ENCODE peak calls at places on chromosome 17, in six cellular contexts. U is mucosa of descending colon, K is MM.1S, G is WERI-Rb-1, N is brain microvascular endothelial cell, V is Caco-2. W is an unnamed sample.
A peak's percentile ranks its signal among the peaks of the same experiment; 100 is the strongest.

GRCh38 chr17:9386401-9386800 is 189.2 kb downstream of the STX8 start:
- DNase-seq in U (no peak), K (no peak), G (no peak), N (peak; percentile 41), V (no peak), W (no peak)

GRCh38 chr17:78611636-78612035 is 34.4 kb upstream of the DNAH17 start:
- DNase-seq in U (no peak), K (no peak), G (no peak), N (no peak), V (no peak), W (peak; percentile 18)

GRCh38 chr17:65220732-65221131 is 83.6 kb downstream of the RGS9 start:
- DNase-seq in U (no peak), K (no peak), G (no peak), N (no peak), V (peak; percentile 69), W (peak; percentile 35)

GRCh38 chr17:6986676-6987075 is 9.2 kb upstream of the ALOX12 start:
- DNase-seq in U (no peak), K (no peak), G (no peak), N (no peak), V (no peak), W (no peak)

GRCh38 chr17:78252701-78253635 is 21.5 kb downstream of the TMEM235 start:
- DNase-seq in U (no peak), K (peak; percentile 66), G (peak; percentile 19), N (no peak), V (no peak), W (no peak)

GRCh38 chr17:79818026-79818758 is 21.0 kb downstream of the CBX4 start:
- DNase-seq in U (no peak), K (no peak), G (no peak), N (no peak), V (no peak), W (no peak)

GRCh38 chr17:31425646-31426045 is 34.2 kb downstream of the RAB11FIP4 start:
- DNase-seq in U (no peak), K (no peak), G (peak; percentile 62), N (no peak), V (no peak), W (no peak)

GRCh38 chr17:34151081-34151480 is 104.0 kb upstream of the CCL2 start:
- DNase-seq in U (no peak), K (no peak), G (no peak), N (no peak), V (no peak), W (peak; percentile 25)

GRCh38 chr17:9850151-9850550 is 24.4 kb downstream of the GLP2R start:
- DNase-seq in U (no peak), K (no peak), G (no peak), N (no peak), V (no peak), W (no peak)

GRCh38 chr17:2237521-2237921 is 66.1 kb downstream of the SMG6 start:
- DNase-seq in U (no peak), K (no peak), G (no peak), N (no peak), V (no peak), W (peak; percentile 93)

GRCh38 chr17:19762515-19762961 is 14.4 kb upstream of the ALDH3A1 start:
- DNase-seq in U (peak; percentile 81), K (peak; percentile 51), G (peak; percentile 84), N (peak; percentile 63), V (peak; percentile 71), W (peak; percentile 56)

GRCh38 chr17:49101054-49101534 is 31.5 kb upstream of the B4GALNT2 start:
- DNase-seq in U (no peak), K (no peak), G (no peak), N (peak; percentile 83), V (peak; percentile 62), W (no peak)

GRCh38 chr17:40600486-40601046 is 35.3 kb upstream of the CCR7 start:
- DNase-seq in U (no peak), K (no peak), G (no peak), N (no peak), V (no peak), W (no peak)

GRCh38 chr17:43961954-43962353 is 8.2 kb upstream of the PYY start:
- DNase-seq in U (no peak), K (no peak), G (no peak), N (no peak), V (no peak), W (no peak)

GRCh38 chr17:77215281-77215680 is 74.5 kb downstream of the SEC14L1 start:
- DNase-seq in U (no peak), K (no peak), G (no peak), N (no peak), V (no peak), W (no peak)

GRCh38 chr17:38724337-38724988 is 5.7 kb upstream of the CISD3 start:
- DNase-seq in U (peak; percentile 81), K (no peak), G (no peak), N (no peak), V (no peak), W (no peak)

DNA sequence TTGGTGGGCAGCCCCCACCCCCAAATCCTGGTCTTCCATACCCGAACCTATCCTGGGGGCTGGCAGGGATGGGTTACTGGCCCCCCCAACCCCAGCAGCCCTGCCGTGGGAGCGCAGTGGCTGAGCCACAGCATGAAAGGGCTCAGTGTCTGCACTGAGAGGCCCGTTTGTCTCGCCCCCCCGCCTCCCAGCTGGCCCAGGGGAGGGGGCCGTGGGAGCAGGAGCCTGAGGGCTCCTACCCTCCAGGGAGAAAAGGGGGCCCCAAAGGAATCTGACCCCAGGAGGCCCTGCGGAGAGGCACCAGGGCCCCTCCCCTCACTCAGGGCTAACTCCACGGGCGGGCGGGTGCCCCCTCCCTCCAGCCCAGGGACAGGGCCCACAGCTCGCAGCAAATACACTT is 7.6 kb downstream of the CASKIN2 start:
- DNase-seq in U (no peak), K (no peak), G (no peak), N (no peak), V (no peak), W (no peak)
- TF ChIP-seq CTCF in U (no peak), K (no peak), G (no peak), N (no peak), V (no peak), W (no peak)

GRCh38 chr17:16583781-16584180 is 14.8 kb upstream of the ZNF287 start:
- DNase-seq in U (no peak), K (no peak), G (no peak), N (no peak), V (no peak), W (no peak)
- H3K4me3 ChIP-seq in U (no peak overlapping the region), K (no peak overlapping the region), G (peak overlapping the region; percentile 47), N (no peak overlapping the region), V (no peak overlapping the region), W (no peak overlapping the region)

GRCh38 chr17:70324031-70324430 is 154.7 kb downstream of the KCNJ2 start:
- DNase-seq in U (no peak), K (no peak), G (no peak), N (no peak), V (no peak), W (no peak)
- TF ChIP-seq CTCF in U (no peak), K (no peak), G (no peak), N (no peak), V (no peak), W (no peak)

DNA sequence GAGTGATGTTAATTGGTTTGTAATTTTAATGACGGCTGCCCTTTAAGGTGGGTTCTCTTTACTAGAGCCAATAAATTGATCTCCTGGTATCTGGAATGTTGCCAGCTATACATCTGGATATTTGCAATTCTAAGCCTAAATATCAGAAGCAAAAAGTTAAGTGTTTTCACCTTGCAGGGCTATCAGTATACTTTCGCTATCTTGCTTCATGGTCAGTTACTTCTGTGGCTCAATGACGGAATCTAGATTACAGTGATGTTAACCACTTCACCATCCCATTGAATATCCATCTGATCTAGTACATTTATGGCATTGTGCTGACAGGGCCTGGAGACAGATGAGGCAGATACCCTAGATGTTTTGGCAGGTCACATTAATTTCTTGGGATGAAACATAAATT is 28.3 kb downstream of the CCL4 start:
- DNase-seq in U (no peak), K (no peak), G (no peak), N (no peak), V (no peak), W (no peak)
- H3K4me3 ChIP-seq in U (no peak overlapping the region), K (no peak overlapping the region), G (no peak overlapping the region), N (no peak overlapping the region), V (no peak overlapping the region), W (no peak overlapping the region)

DNA sequence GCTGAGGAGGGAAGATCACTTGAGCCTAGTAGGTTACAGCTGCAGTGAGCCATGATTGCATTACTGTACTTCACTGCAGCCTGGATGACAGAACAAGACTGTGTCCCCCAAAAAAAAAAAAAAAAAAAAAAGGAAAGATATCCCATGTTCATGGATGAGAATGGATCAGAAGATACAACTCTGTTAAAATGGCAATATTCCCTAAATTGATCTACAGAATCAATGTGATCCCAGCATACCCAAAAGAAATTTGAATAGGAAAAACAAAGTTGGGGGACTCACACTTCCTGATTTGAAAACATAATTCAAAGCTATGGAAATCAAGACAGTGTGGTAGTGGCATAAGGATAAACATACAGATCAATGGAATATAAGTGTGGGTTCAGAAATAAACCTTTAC is 12.7 kb upstream of the KANSL1 start:
- DNase-seq in U (no peak), K (no peak), G (no peak), N (no peak), V (no peak), W (no peak)
- TF ChIP-seq CTCF in U (no peak), K (no peak), G (no peak), N (no peak), V (no peak), W (no peak)

GRCh38 chr17:73552300-73553088 is 91.8 kb downstream of the SDK2 start:
- DNase-seq in U (no peak), K (no peak), G (no peak), N (no peak), V (no peak), W (no peak)

GRCh38 chr17:73553311-73553710 is 90.9 kb downstream of the SDK2 start:
- DNase-seq in U (no peak), K (no peak), G (no peak), N (no peak), V (no peak), W (no peak)

GRCh38 chr17:73550561-73550960 is 93.7 kb downstream of the SDK2 start:
- DNase-seq in U (no peak), K (no peak), G (no peak), N (no peak), V (no peak), W (peak; percentile 3)

GRCh38 chr17:73551144-73551543 is 93.1 kb downstream of the SDK2 start:
- DNase-seq in U (no peak), K (no peak), G (no peak), N (no peak), V (no peak), W (no peak)

DNA sequence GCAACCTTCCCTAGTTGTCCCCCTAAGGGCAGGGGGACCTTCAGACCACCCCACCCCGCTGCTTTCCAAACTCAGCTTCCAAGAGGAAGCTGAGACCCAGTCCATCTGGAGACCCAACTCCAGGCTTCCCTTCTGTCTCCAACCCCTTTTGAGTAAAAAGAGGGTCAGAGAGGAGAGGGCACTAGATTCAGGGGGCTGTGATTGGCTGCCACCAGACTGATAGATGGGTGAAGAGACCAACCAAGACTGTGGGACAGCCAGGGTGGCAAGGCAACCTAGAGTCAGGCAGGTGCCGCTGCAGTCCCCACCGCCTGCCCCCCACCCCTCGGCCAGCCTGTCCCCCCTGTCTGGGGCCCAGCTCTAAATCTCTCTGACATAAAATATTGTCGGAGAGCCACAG is 92.5 kb downstream of the SDK2 start:
- DNase-seq in U (no peak), K (no peak), G (peak; percentile 66), N (no peak), V (no peak), W (peak; percentile 26)
- H3K4me3 ChIP-seq in U (no peak overlapping the region), K (peak overlapping the region; percentile 39), G (no peak overlapping the region), N (no peak overlapping the region), V (no peak overlapping the region), W (peak overlapping the region; percentile 39)

GRCh38 chr17:51461578-51462004 is 201.2 kb downstream of the UTP18 start:
- DNase-seq in U (peak; percentile 54), K (peak; percentile 53), G (peak; percentile 78), N (peak; percentile 32), V (peak; percentile 74), W (peak; percentile 65)
- TF ChIP-seq CTCF in U (peak; percentile 72), K (peak; percentile 94), G (peak; percentile 92), N (peak; percentile 81), V (peak; percentile 89), W (peak; percentile 81)